ENCODE peak calls at places on chromosome 3, in ten cellular contexts. One of them, this sample, is unnamed.

GRCh38 chr3:51622402-51622801 is 48.6 kb upstream of the TEX264 start:
- DNase-seq in MCF 10A: no peak
- DNase-seq in GM12865: no peak
- DNase-seq in tibial artery: no peak
- DNase-seq in fibroblast of the aortic adventitia: peak; percentile 34
- DNase-seq in PC-3: no peak
- DNase-seq in GM13976: no peak
- DNase-seq in SK-N-SH: no peak
- DNase-seq in WERI-Rb-1: no peak
- DNase-seq in CD14-positive monocyte: no peak
- DNase-seq in this sample: no peak

GRCh38 chr3:87269723-87270122 is 6.7 kb downstream of the POU1F1 start:
- DNase-seq in MCF 10A: no peak
- DNase-seq in GM12865: peak; percentile 3
- DNase-seq in tibial artery: no peak
- DNase-seq in fibroblast of the aortic adventitia: no peak
- DNase-seq in PC-3: no peak
- DNase-seq in GM13976: no peak
- DNase-seq in SK-N-SH: no peak
- DNase-seq in WERI-Rb-1: no peak
- DNase-seq in CD14-positive monocyte: no peak
- DNase-seq in this sample: no peak

GRCh38 chr3:173140986-173141385 is at the start of gene SPATA16:
- DNase-seq in MCF 10A: no peak
- DNase-seq in GM12865: no peak
- DNase-seq in tibial artery: peak; percentile 47
- DNase-seq in fibroblast of the aortic adventitia: no peak
- DNase-seq in PC-3: no peak
- DNase-seq in GM13976: no peak
- DNase-seq in SK-N-SH: no peak
- DNase-seq in WERI-Rb-1: no peak
- DNase-seq in CD14-positive monocyte: no peak
- DNase-seq in this sample: no peak

GRCh38 chr3:183584246-183584913 is 28.9 kb upstream of the KLHL6 start:
- DNase-seq in MCF 10A: no peak
- DNase-seq in GM12865: no peak
- DNase-seq in tibial artery: no peak
- DNase-seq in fibroblast of the aortic adventitia: peak; percentile 67
- DNase-seq in PC-3: no peak
- DNase-seq in GM13976: no peak
- DNase-seq in SK-N-SH: peak; percentile 62
- DNase-seq in WERI-Rb-1: peak; percentile 53
- DNase-seq in CD14-positive monocyte: no peak
- DNase-seq in this sample: peak; percentile 64

GRCh38 chr3:129560269-129560787 is 17.4 kb downstream of the H1-8 start:
- DNase-seq in MCF 10A: no peak
- DNase-seq in GM12865: no peak
- DNase-seq in tibial artery: peak; percentile 93
- DNase-seq in fibroblast of the aortic adventitia: peak; percentile 76
- DNase-seq in PC-3: no peak
- DNase-seq in GM13976: no peak
- DNase-seq in SK-N-SH: peak; percentile 73
- DNase-seq in WERI-Rb-1: peak; percentile 40
- DNase-seq in CD14-positive monocyte: no peak
- DNase-seq in this sample: peak; percentile 67

GRCh38 chr3:127970966-127971592 is 56.0 kb downstream of the KBTBD12 start:
- DNase-seq in MCF 10A: peak; percentile 66
- DNase-seq in GM12865: peak; percentile 72
- DNase-seq in tibial artery: no peak
- DNase-seq in fibroblast of the aortic adventitia: peak; percentile 72
- DNase-seq in PC-3: peak; percentile 66
- DNase-seq in GM13976: peak; percentile 46
- DNase-seq in SK-N-SH: peak; percentile 51
- DNase-seq in WERI-Rb-1: peak; percentile 55
- DNase-seq in CD14-positive monocyte: no peak
- DNase-seq in this sample: peak; percentile 39

GRCh38 chr3:127405791-127406190 is 117.9 kb upstream of the PRR20G start:
- DNase-seq in MCF 10A: no peak
- DNase-seq in GM12865: no peak
- DNase-seq in tibial artery: peak; percentile 37
- DNase-seq in fibroblast of the aortic adventitia: no peak
- DNase-seq in PC-3: no peak
- DNase-seq in GM13976: no peak
- DNase-seq in SK-N-SH: no peak
- DNase-seq in WERI-Rb-1: no peak
- DNase-seq in CD14-positive monocyte: no peak
- DNase-seq in this sample: no peak

GRCh38 chr3:168847293-168847883 is 751.7 kb upstream of the GOLIM4 start:
- DNase-seq in MCF 10A: peak; percentile 54
- DNase-seq in GM12865: peak; percentile 59
- DNase-seq in tibial artery: no peak
- DNase-seq in fibroblast of the aortic adventitia: peak; percentile 66
- DNase-seq in PC-3: peak; percentile 66
- DNase-seq in GM13976: peak; percentile 16
- DNase-seq in SK-N-SH: peak; percentile 25
- DNase-seq in WERI-Rb-1: peak; percentile 13
- DNase-seq in CD14-positive monocyte: no peak
- DNase-seq in this sample: peak; percentile 49

GRCh38 chr3:51671090-51672082 is at the start of gene TEX264:
- DNase-seq in MCF 10A: peak; percentile 78
- DNase-seq in GM12865: peak; percentile 95
- DNase-seq in tibial artery: peak; percentile 94
- DNase-seq in fibroblast of the aortic adventitia: peak; percentile 78
- DNase-seq in PC-3: peak; percentile 95
- DNase-seq in GM13976: peak; percentile 98
- DNase-seq in SK-N-SH: peak; percentile 97
- DNase-seq in WERI-Rb-1: peak; percentile 84
- DNase-seq in CD14-positive monocyte: peak; percentile 90
- DNase-seq in this sample: peak; percentile 66

GRCh38 chr3:122803977-122804376 is 9.1 kb downstream of the SLC49A4 start:
- DNase-seq in MCF 10A: no peak
- DNase-seq in GM12865: no peak
- DNase-seq in tibial artery: no peak
- DNase-seq in fibroblast of the aortic adventitia: no peak
- DNase-seq in PC-3: no peak
- DNase-seq in GM13976: no peak
- DNase-seq in SK-N-SH: no peak
- DNase-seq in WERI-Rb-1: no peak
- DNase-seq in CD14-positive monocyte: no peak
- DNase-seq in this sample: no peak

GRCh38 chr3:126436826-126437717 is 38.6 kb downstream of the ZXDC start:
- DNase-seq in MCF 10A: no peak
- DNase-seq in GM12865: no peak
- DNase-seq in tibial artery: no peak
- DNase-seq in fibroblast of the aortic adventitia: no peak
- DNase-seq in PC-3: no peak
- DNase-seq in GM13976: no peak
- DNase-seq in SK-N-SH: peak; percentile 1
- DNase-seq in WERI-Rb-1: no peak
- DNase-seq in CD14-positive monocyte: no peak
- DNase-seq in this sample: no peak

GRCh38 chr3:4888913-4889846 is 90.1 kb upstream of the BHLHE40 start:
- DNase-seq in MCF 10A: no peak
- DNase-seq in GM12865: peak; percentile 79
- DNase-seq in tibial artery: no peak
- DNase-seq in fibroblast of the aortic adventitia: no peak
- DNase-seq in PC-3: peak; percentile 31
- DNase-seq in GM13976: peak; percentile 51
- DNase-seq in SK-N-SH: peak; percentile 33
- DNase-seq in WERI-Rb-1: no peak
- DNase-seq in CD14-positive monocyte: no peak
- DNase-seq in this sample: peak; percentile 5
- TF ChIP-seq CTCF in MCF 10A: no peak
- TF ChIP-seq CTCF in GM12865: no peak
- TF ChIP-seq CTCF in tibial artery: no peak
- TF ChIP-seq CTCF in fibroblast of the aortic adventitia: no peak
- TF ChIP-seq CTCF in PC-3: no peak
- TF ChIP-seq CTCF in GM13976: peak; percentile 37
- TF ChIP-seq CTCF in SK-N-SH: no peak
- TF ChIP-seq CTCF in WERI-Rb-1: no peak
- TF ChIP-seq CTCF in CD14-positive monocyte: no peak
- TF ChIP-seq CTCF in this sample: no peak

GRCh38 chr3:57221883-57222282 is 5.6 kb upstream of the APPL1 start:
- DNase-seq in MCF 10A: peak; percentile 39
- DNase-seq in GM12865: no peak
- DNase-seq in tibial artery: no peak
- DNase-seq in fibroblast of the aortic adventitia: peak; percentile 64
- DNase-seq in PC-3: peak; percentile 62
- DNase-seq in GM13976: no peak
- DNase-seq in SK-N-SH: peak; percentile 36
- DNase-seq in WERI-Rb-1: no peak
- DNase-seq in CD14-positive monocyte: no peak
- DNase-seq in this sample: peak; percentile 33
- TF ChIP-seq CTCF in MCF 10A: peak; percentile 40
- TF ChIP-seq CTCF in GM12865: no peak
- TF ChIP-seq CTCF in tibial artery: no peak
- TF ChIP-seq CTCF in fibroblast of the aortic adventitia: peak; percentile 36
- TF ChIP-seq CTCF in PC-3: peak; percentile 72
- TF ChIP-seq CTCF in GM13976: no peak
- TF ChIP-seq CTCF in SK-N-SH: peak; percentile 53
- TF ChIP-seq CTCF in WERI-Rb-1: peak; percentile 20
- TF ChIP-seq CTCF in CD14-positive monocyte: no peak
- TF ChIP-seq CTCF in this sample: peak; percentile 59

DNA sequence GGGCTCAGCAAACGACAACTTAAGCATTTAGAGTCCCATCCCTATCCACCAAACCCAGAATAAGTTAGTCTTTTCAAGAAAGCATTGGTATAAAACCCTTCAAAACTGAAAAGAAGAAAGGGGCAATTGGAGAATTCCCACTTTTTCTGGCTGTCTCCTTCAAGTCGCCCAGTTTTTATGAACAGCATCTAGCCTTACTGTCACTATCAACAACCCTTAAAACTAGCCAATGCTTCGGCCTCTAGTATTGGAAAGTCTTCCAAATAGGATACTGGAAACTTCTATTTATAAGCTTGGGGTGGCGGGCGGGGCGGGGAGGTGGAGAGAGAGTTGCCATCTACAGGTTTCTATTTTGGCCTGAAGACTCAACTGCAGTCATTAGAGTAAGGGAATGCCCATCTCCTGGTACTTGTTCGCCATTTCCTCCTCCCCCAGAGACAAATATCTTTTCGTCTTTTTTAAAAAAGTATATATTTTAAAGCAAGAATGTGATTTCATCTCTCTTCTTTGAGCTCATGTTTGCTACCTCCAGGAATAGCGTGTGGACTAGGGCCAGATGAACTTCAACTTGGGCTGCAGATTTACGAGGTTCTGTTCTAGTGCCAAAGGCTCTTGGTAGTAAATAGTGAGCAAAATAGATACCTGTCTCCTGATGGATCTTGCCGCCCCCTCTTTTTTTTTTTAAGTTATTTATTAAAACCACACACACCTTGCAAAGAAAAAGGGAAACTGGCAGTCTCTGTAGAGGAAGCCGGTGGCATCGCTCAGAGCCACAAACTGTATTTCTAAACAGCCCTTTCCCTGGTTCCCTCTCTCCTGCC is 2.7 kb downstream of the BCL6 start:
- DNase-seq in MCF 10A: peak; percentile 59
- DNase-seq in GM12865: no peak
- DNase-seq in tibial artery: no peak
- DNase-seq in fibroblast of the aortic adventitia: peak; percentile 82
- DNase-seq in PC-3: peak; percentile 70
- DNase-seq in GM13976: no peak
- DNase-seq in SK-N-SH: no peak
- DNase-seq in WERI-Rb-1: no peak
- DNase-seq in CD14-positive monocyte: no peak
- DNase-seq in this sample: peak; percentile 32
- TF ChIP-seq CTCF in MCF 10A: no peak
- TF ChIP-seq CTCF in GM12865: no peak
- TF ChIP-seq CTCF in tibial artery: no peak
- TF ChIP-seq CTCF in fibroblast of the aortic adventitia: no peak
- TF ChIP-seq CTCF in PC-3: no peak
- TF ChIP-seq CTCF in GM13976: no peak
- TF ChIP-seq CTCF in SK-N-SH: no peak
- TF ChIP-seq CTCF in WERI-Rb-1: no peak
- TF ChIP-seq CTCF in CD14-positive monocyte: peak; percentile 34
- TF ChIP-seq CTCF in this sample: peak; percentile 41

GRCh38 chr3:194373028-194373427 is 3.5 kb upstream of the LRRC15 start:
- DNase-seq in MCF 10A: no peak
- DNase-seq in GM12865: no peak
- DNase-seq in tibial artery: no peak
- DNase-seq in fibroblast of the aortic adventitia: no peak
- DNase-seq in PC-3: no peak
- DNase-seq in GM13976: no peak
- DNase-seq in SK-N-SH: no peak
- DNase-seq in WERI-Rb-1: no peak
- DNase-seq in CD14-positive monocyte: no peak
- DNase-seq in this sample: no peak

GRCh38 chr3:194367992-194368841 is 1.3 kb downstream of the LRRC15 start:
- DNase-seq in MCF 10A: no peak
- DNase-seq in GM12865: no peak
- DNase-seq in tibial artery: no peak
- DNase-seq in fibroblast of the aortic adventitia: peak; percentile 77
- DNase-seq in PC-3: no peak
- DNase-seq in GM13976: no peak
- DNase-seq in SK-N-SH: peak; percentile 74
- DNase-seq in WERI-Rb-1: no peak
- DNase-seq in CD14-positive monocyte: no peak
- DNase-seq in this sample: peak; percentile 45

GRCh38 chr3:194370753-194371152 is 1.2 kb upstream of the LRRC15 start:
- DNase-seq in MCF 10A: no peak
- DNase-seq in GM12865: no peak
- DNase-seq in tibial artery: no peak
- DNase-seq in fibroblast of the aortic adventitia: no peak
- DNase-seq in PC-3: no peak
- DNase-seq in GM13976: no peak
- DNase-seq in SK-N-SH: no peak
- DNase-seq in WERI-Rb-1: no peak
- DNase-seq in CD14-positive monocyte: no peak
- DNase-seq in this sample: no peak

GRCh38 chr3:194368918-194369317 is 625 bp downstream of the LRRC15 start:
- DNase-seq in MCF 10A: no peak
- DNase-seq in GM12865: no peak
- DNase-seq in tibial artery: no peak
- DNase-seq in fibroblast of the aortic adventitia: no peak
- DNase-seq in PC-3: no peak
- DNase-seq in GM13976: no peak
- DNase-seq in SK-N-SH: no peak
- DNase-seq in WERI-Rb-1: no peak
- DNase-seq in CD14-positive monocyte: no peak
- DNase-seq in this sample: no peak

DNA sequence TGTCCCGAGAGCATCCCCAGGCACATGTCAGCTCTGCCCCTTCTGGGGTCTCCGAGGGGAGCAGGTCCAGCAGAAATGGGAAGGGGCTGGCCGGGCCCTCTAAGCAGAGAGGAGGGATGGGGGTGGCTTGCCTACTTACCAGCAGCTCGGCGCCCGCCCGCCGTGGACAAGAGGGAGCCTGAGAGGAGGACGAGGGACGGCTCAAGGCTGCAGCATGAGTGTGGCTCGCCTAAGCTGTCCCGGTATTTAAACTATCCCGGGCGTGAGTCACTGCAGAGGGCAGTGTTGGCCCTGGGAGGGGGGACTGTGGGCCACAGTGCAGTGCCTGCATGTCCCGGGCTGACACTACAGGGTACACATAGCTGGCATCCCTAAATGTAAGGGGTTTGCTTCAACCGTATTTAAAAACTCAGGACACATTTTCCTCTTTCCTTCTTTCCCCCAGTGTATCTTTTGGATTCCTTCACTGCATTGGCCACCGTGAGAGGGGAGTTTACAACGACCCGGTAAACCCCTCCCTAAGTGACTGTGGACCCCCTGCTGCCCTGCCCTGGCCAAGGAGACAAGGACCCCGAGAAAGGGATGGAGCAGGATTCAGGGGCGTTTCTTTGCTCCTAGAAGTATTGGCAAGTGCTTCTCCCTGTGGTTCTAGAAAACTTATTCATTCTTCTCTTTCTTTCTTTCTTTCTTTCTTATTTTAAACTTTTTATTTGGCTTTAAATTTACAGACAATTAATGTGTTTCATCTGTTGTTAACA is at the start of gene LRRC15:
- DNase-seq in MCF 10A: peak; percentile 48
- DNase-seq in GM12865: no peak
- DNase-seq in tibial artery: no peak
- DNase-seq in fibroblast of the aortic adventitia: peak; percentile 54
- DNase-seq in PC-3: peak; percentile 70
- DNase-seq in GM13976: no peak
- DNase-seq in SK-N-SH: no peak
- DNase-seq in WERI-Rb-1: peak; percentile 56
- DNase-seq in CD14-positive monocyte: no peak
- DNase-seq in this sample: peak; percentile 74
- TF ChIP-seq CTCF in MCF 10A: no peak
- TF ChIP-seq CTCF in GM12865: no peak
- TF ChIP-seq CTCF in tibial artery: no peak
- TF ChIP-seq CTCF in fibroblast of the aortic adventitia: no peak
- TF ChIP-seq CTCF in PC-3: peak; percentile 25
- TF ChIP-seq CTCF in GM13976: no peak
- TF ChIP-seq CTCF in SK-N-SH: no peak
- TF ChIP-seq CTCF in WERI-Rb-1: peak; percentile 28
- TF ChIP-seq CTCF in CD14-positive monocyte: no peak
- TF ChIP-seq CTCF in this sample: no peak